ENCODE peak calls at places on chromosomes 7 and 10, in five cellular contexts. T is tibial nerve, L is ovary, C is suprapubic skin, X is H1. U is an unnamed sample.

GRCh38 chr7:48171190-48171589 is at the start of gene ABCA13:
- DNase-seq in T (no peak), L (no peak), C (no peak), X (no peak), U (no peak)

GRCh38 chr7:47153571-47153970 is 428.3 kb downstream of the TNS3 start:
- DNase-seq in T (no peak), L (peak), C (no peak), X (peak), U (no peak)

GRCh38 chr7:83550100-83550499 is 98.8 kb downstream of the SEMA3E start:
- DNase-seq in T (no peak), L (no peak), C (no peak), X (no peak), U (no peak)

GRCh38 chr7:52088008-52088787 is 771.6 kb upstream of the COBL start:
- DNase-seq in T (no peak), L (peak), C (no peak), X (peak), U (peak)

GRCh38 chr10:126731613-126731995 is 61.1 kb upstream of the C10orf90 start:
- DNase-seq in T (no peak), L (no peak), C (no peak), X (no peak), U (peak)

GRCh38 chr10:59336632-59337031 is 25.7 kb downstream of the FAM13C start:
- DNase-seq in T (no peak), L (no peak), C (no peak), X (no peak), U (no peak)

GRCh38 chr7:12199363-12199762 is 11.7 kb upstream of the TMEM106B start:
- DNase-seq in T (no peak), L (no peak), C (no peak), X (no peak), U (no peak)

GRCh38 chr7:94352854-94353253 is 41.8 kb upstream of the COL1A2 start:
- DNase-seq in T (no peak), L (no peak), C (no peak), X (no peak), U (no peak)

GRCh38 chr7:141151726-141152125 is 77.9 kb downstream of the TMEM178B start:
- DNase-seq in T (no peak), L (no peak), C (no peak), X (peak), U (no peak)

GRCh38 chr7:17071866-17072265 is 190.1 kb upstream of the AGR3 start:
- DNase-seq in T (no peak), L (no peak), C (no peak), X (no peak), U (no peak)

GRCh38 chr7:138886501-138886917 is 88.5 kb upstream of the ATP6V0A4 start:
- DNase-seq in T (no peak), L (no peak), C (no peak), X (no peak), U (no peak)

GRCh38 chr7:37916673-37917660 is at the start of gene SFRP4:
- DNase-seq in T (peak), L (peak), C (peak), X (peak), U (no peak)

GRCh38 chr10:47060356-47060755 is 149.1 kb downstream of the PTPN20 start:
- DNase-seq in T (no peak), L (no peak), C (no peak), X (no peak), U (no peak)

GRCh38 chr7:5426226-5426475 is 2.5 kb upstream of the TNRC18 start:
- DNase-seq in T (no peak), L (no peak), C (no peak), X (no peak), U (no peak)

GRCh38 chr10:113386005-113386404 is 166.8 kb upstream of the HABP2 start:
- DNase-seq in T (no peak), L (no peak), C (no peak), X (no peak), U (no peak)

GRCh38 chr10:131946880-131947279 is 34.8 kb downstream of the BNIP3 start:
- DNase-seq in T (no peak), L (no peak), C (peak), X (no peak), U (no peak)

GRCh38 chr10:15808204-15808797 is 52.0 kb downstream of the MINDY3 start:
- DNase-seq in T (no peak), L (no peak), C (no peak), X (no peak), U (no peak)

GRCh38 chr10:81871558-81871957 is 3.4 kb upstream of the NRG3 start:
- DNase-seq in T (no peak), L (no peak), C (no peak), X (no peak), U (no peak)

GRCh38 chr10:79391231-79392019 is 44.2 kb downstream of the PPIF start:
- DNase-seq in T (no peak), L (peak), C (peak), X (peak), U (no peak)

GRCh38 chr10:132518572-132519381 is 18.8 kb upstream of the INPP5A start:
- DNase-seq in T (peak), L (peak), C (peak), X (peak), U (no peak)

GRCh38 chr10:112383325-112383724 is 9.4 kb downstream of the ACSL5 start:
- DNase-seq in T (no peak), L (peak), C (no peak), X (no peak), U (no peak)

GRCh38 chr7:70229242-70229641 is 631.0 kb downstream of the AUTS2 start:
- DNase-seq in T (no peak), L (no peak), C (no peak), X (no peak), U (no peak)

GRCh38 chr7:150876817-150877526 is 24.7 kb downstream of the AOC1 start:
- DNase-seq in T (no peak), L (peak), C (peak), X (peak), U (peak)

GRCh38 chr10:53843691-53844362 is 957.2 kb downstream of the PCDH15 start:
- DNase-seq in T (no peak), L (no peak), C (no peak), X (no peak), U (no peak)

GRCh38 chr10:34150103-34150502 is 665.0 kb downstream of the PARD3 start:
- DNase-seq in T (no peak), L (no peak), C (no peak), X (no peak), U (no peak)

GRCh38 chr7:112757337-112757736 is 32.9 kb downstream of the TMEM168 start:
- DNase-seq in T (no peak), L (no peak), C (no peak), X (no peak), U (no peak)

GRCh38 chr10:1158066-1158465 is 101.9 kb downstream of the WDR37 start:
- DNase-seq in T (no peak), L (no peak), C (no peak), X (no peak), U (peak)

GRCh38 chr7:76220185-76221057 is 18.7 kb downstream of the SRRM3 start:
- DNase-seq in T (no peak), L (peak), C (no peak), X (peak), U (no peak)

GRCh38 chr10:24873281-24873683 is 79.1 kb downstream of the PRTFDC1 start:
- DNase-seq in T (no peak), L (no peak), C (no peak), X (no peak), U (no peak)

GRCh38 chr7:80040335-80040734 is 94.3 kb upstream of the GNAI1 start:
- DNase-seq in T (no peak), L (no peak), C (no peak), X (no peak), U (no peak)

GRCh38 chr7:73778801-73779389 is 8.8 kb upstream of the CLDN3 start:
- DNase-seq in T (no peak), L (no peak), C (peak), X (no peak), U (no peak)

GRCh38 chr10:52313350-52314006 is 603 bp upstream of the DKK1 start:
- DNase-seq in T (no peak), L (no peak), C (no peak), X (peak), U (no peak)

GRCh38 chr7:105759670-105760548 is 116.5 kb downstream of the ATXN7L1 start:
- DNase-seq in T (peak), L (peak), C (no peak), X (no peak), U (no peak)

GRCh38 chr7:23026164-23026563 is 12.2 kb upstream of the HYCC1 start:
- DNase-seq in T (no peak), L (no peak), C (no peak), X (no peak), U (no peak)

GRCh38 chr7:101630591-101630990 is 1.5 kb upstream of the MYL10 start:
- DNase-seq in T (no peak), L (no peak), C (no peak), X (no peak), U (no peak)

DNA sequence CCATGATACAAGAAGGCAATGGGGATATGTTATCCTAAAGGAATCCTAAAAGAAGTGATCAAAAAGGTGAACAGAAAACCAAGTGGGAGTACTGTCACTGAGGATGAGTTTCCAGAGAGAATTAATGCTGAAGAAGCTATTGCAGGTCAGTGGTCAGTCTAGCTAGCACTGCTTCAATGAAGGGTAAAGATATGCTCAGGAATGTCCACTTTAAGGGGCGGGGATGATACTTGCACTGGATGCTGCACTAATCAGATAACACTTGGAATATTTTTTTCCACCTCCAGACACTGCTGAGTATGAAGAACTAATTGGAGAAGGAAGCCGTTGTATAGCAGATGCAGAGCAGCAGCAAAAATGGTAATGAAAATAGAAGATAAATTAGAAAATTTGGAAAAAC is 75.3 kb downstream of the LRRC17 start:
- DNase-seq in T (no peak), L (no peak), C (no peak), X (no peak), U (no peak)
- TF ChIP-seq EP300 in T (no peak), L (no peak), C (no peak), X (no peak), U (no peak)

GRCh38 chr7:98168181-98168903 is 42.9 kb upstream of the BHLHA15 start:
- DNase-seq in T (no peak), L (peak), C (no peak), X (peak), U (no peak)
- TF ChIP-seq EP300 in T (no peak), L (no peak), C (no peak), X (no peak), U (no peak)

GRCh38 chr7:30465342-30466170 is 13.0 kb downstream of the NOD1 start:
- DNase-seq in T (no peak), L (no peak), C (no peak), X (no peak), U (no peak)
- TF ChIP-seq EP300 in T (peak), L (no peak), C (no peak), X (no peak), U (peak)

DNA sequence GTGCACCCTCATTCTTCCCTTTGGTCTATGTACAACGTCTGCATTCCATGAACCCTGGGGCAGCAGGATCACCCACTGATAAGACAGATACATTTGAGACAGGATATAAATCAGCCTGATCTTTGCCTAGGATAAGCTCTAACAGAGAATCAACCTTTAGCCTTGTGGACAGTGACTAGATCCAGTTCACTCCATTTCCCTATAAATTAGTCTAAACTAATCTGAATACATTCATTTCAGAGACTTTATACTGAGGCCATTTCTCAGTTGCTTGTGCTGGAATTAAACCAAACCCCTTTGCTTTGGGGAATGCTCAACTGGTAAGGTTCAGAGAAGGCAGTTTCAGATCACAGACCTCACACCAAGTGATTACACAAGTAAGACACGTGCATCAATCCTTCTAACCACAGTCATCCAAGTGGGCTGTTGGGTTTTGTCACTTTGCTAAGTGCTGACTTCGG is 639.8 kb upstream of the FZD8 start:
- DNase-seq in T (no peak), L (no peak), C (no peak), X (no peak), U (no peak)
- TF ChIP-seq EP300 in T (peak), L (no peak), C (no peak), X (no peak), U (no peak)

GRCh38 chr10:32327364-32327691 is 19.6 kb downstream of the EPC1 start:
- DNase-seq in T (no peak), L (no peak), C (no peak), X (no peak), U (no peak)
- TF ChIP-seq EP300 in T (no peak), L (no peak), C (no peak), X (no peak), U (no peak)

GRCh38 chr10:100346765-100347567 is at the start of gene SCD:
- DNase-seq in T (peak), L (peak), C (peak), X (peak), U (no peak)
- TF ChIP-seq EP300 in T (peak), L (no peak), C (no peak), X (no peak), U (no peak)

DNA sequence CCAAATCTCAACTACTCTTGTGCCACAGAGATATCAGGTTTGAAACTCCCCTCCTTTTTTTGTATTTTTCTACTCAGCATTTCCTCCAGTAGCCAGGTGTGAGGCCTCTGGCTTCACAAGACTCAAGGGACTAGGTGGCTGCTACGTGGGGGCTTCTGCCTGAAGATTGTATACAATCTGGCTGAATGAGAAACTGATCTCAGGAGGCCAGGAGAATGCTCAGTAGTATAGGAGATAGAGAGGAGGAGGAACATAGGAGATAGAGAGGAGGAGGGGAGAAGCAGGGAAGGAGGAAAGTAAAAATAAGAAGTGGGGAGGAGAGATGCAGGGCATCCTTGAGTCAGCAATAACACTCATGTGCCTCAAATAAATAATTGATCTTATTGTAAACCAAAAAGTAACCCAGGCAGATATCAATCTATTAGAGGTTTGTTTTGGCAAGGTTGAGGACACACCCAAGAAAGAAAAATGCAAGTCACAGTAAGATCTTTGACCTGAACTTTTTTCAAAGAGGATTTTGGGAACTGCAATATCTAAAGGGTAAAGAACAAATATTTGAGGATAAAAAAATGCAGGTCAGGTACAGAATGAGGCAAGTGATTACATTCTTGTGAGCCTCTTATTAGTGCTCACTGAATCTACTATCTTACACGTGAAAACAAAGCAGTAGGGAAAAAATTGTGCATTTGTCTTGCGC is 36.8 kb downstream of the AKR1C8 start:
- DNase-seq in T (no peak), L (no peak), C (no peak), X (no peak), U (no peak)
- TF ChIP-seq EP300 in T (no peak), L (no peak), C (no peak), X (no peak), U (no peak)

DNA sequence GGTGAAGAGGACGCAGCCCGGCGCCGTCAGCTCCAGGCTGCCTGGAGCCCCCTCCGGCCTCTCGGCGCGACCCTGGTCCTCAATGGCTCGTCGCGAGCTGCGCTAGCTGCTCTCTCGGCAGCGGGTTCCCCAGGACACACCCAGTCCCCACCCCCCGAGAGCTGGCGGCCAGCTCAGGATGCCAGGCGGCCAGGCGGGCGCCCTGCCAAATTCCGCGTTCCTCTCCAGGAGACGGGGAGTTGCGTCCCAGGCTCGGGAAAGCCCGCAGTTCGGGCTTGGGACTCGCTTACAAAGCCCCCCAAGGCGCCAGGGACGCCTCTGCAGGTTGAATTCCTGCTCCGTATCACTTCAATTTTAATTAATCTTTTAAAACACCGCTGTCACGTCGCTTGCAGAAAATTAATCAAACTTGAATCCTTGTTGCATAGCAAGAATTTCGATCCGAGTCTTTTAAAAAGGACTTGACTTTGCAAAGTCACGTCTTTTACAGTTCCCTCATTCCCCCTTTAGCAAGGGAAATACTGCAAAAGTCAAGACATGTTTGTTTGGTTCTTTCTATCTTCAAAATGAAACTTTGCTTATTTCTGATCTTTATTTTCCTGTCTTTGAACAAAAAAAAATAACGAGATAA is 28.2 kb downstream of the SKIDA1 start:
- DNase-seq in T (peak), L (peak), C (peak), X (no peak), U (no peak)
- TF ChIP-seq EP300 in T (peak), L (no peak), C (no peak), X (no peak), U (no peak)